ENCODE peak calls at places on chromosomes 16 and 17, in nine cellular contexts. K is foreskin keratinocyte; R is effector memory CD8-positive, alpha-beta T cell; W is left cardiac atrium; J is MV-4-11; C is NCI-H524 treated with DMSO at 0.1 percent for 48 hours; G is stimulated activated naive CD4-positive, alpha-beta T cell; O is stimulated activated CD4-positive, alpha-beta T cell treated with anti-CD3 and anti-CD28 coated beads, Interleukin-15, amount 100 ng/mL, for 1 hour; M is mesothelial cell of epicardium. Z is an unnamed sample.

GRCh38 chr16:81879625-81880024 is 100.5 kb downstream of the PLCG2 start:
- DNase-seq in K (no peak), R (no peak), W (no peak), J (no peak), C (no peak), G (no peak), O (no peak), M (no peak), Z (no peak)

GRCh38 chr17:44916059-44916780 is 920 bp upstream of the GFAP start:
- DNase-seq in K (no peak), R (no peak), W (no peak), J (no peak), C (no peak), G (no peak), O (no peak), M (no peak), Z (no peak)

GRCh38 chr16:69286941-69287713 is 24.0 kb upstream of the VPS4A start:
- DNase-seq in K (peak), R (peak), W (peak), J (peak), C (no peak), G (peak), O (no peak), M (no peak), Z (no peak)

GRCh38 chr17:39598635-39599005 is 9.1 kb downstream of the NEUROD2 start:
- DNase-seq in K (no peak), R (no peak), W (no peak), J (no peak), C (no peak), G (no peak), O (no peak), M (no peak), Z (no peak)

GRCh38 chr17:77476006-77476405 is 335.2 kb downstream of the SEC14L1 start:
- DNase-seq in K (no peak), R (no peak), W (peak), J (no peak), C (no peak), G (no peak), O (no peak), M (peak), Z (no peak)

GRCh38 chr16:65600629-65601028 is 478.8 kb upstream of the CDH11 start:
- DNase-seq in K (no peak), R (no peak), W (no peak), J (no peak), C (no peak), G (no peak), O (no peak), M (no peak), Z (no peak)

GRCh38 chr17:68353121-68353521 is 61.8 kb downstream of the ARSG start:
- DNase-seq in K (no peak), R (no peak), W (no peak), J (no peak), C (no peak), G (peak), O (no peak), M (no peak), Z (no peak)

GRCh38 chr16:49698416-49698815 is 157.5 kb downstream of the ZNF423 start:
- DNase-seq in K (no peak), R (no peak), W (peak), J (no peak), C (peak), G (no peak), O (no peak), M (peak), Z (no peak)

GRCh38 chr17:42779942-42780815 is at the start of gene WNK4:
- DNase-seq in K (no peak), R (no peak), W (no peak), J (no peak), C (no peak), G (no peak), O (no peak), M (no peak), Z (no peak)

GRCh38 chr16:3364774-3365427 is 9.2 kb downstream of the OR2C1 start:
- DNase-seq in K (peak), R (peak), W (peak), J (peak), C (no peak), G (peak), O (peak), M (no peak), Z (peak)

GRCh38 chr17:73399056-73399455 is 87.3 kb upstream of the CDC42EP4 start:
- DNase-seq in K (no peak), R (no peak), W (no peak), J (no peak), C (no peak), G (no peak), O (no peak), M (no peak), Z (no peak)

GRCh38 chr17:63542942-63543821 is 7.1 kb upstream of the DCAF7 start:
- DNase-seq in K (no peak), R (no peak), W (no peak), J (no peak), C (no peak), G (no peak), O (no peak), M (no peak), Z (no peak)

GRCh38 chr17:56754523-56755208 is 79.1 kb downstream of the C17orf67 start:
- DNase-seq in K (no peak), R (no peak), W (no peak), J (no peak), C (no peak), G (no peak), O (no peak), M (no peak), Z (no peak)

Z was measured in caudate nucleus.